ENCODE peak calls at places on chromosomes 16 and 17, in five cellular contexts. M is NCI-H1417; J is EL; B is glutamatergic neuron; V is activated naive CD8-positive, alpha-beta T cell treated with anti-CD3 and anti-CD28 coated beads, Interleukin-2, amount 50 U/mL, for 16 hours. F is an unnamed sample.

GRCh38 chr17:40497704-40498103 is 3.7 kb downstream of the TNS4 start:
- DNase-seq in B (no peak), V (no peak), M (no peak), J (peak; percentile 70), F (no peak)

GRCh38 chr16:69448470-69449193 is 24.2 kb downstream of the CYB5B start:
- DNase-seq in B (no peak), J (peak; percentile 38), M (no peak), V (no peak), F (peak; percentile 75)

GRCh38 chr16:89721644-89722391 is 481 bp downstream of the ZNF276 start:
- DNase-seq in V (peak; percentile 57), M (no peak), B (peak; percentile 58), J (peak; percentile 54), F (peak; percentile 50)

GRCh38 chr16:89201467-89202377 is 1.4 kb upstream of the SLC22A31 start:
- DNase-seq in V (peak; percentile 51), M (peak; percentile 80), B (peak; percentile 94), J (peak; percentile 55), F (peak; percentile 36)

GRCh38 chr17:77783991-77784820 is 174.3 kb upstream of the TNRC6C start:
- DNase-seq in B (no peak), M (peak; percentile 35), V (peak; percentile 13), J (no peak), F (no peak)

GRCh38 chr17:37446027-37446426 is 39.3 kb downstream of the TADA2A start:
- DNase-seq in M (no peak), B (no peak), J (no peak), V (no peak), F (no peak)

GRCh38 chr16:79651363-79651762 is 50.8 kb upstream of the MAF start:
- DNase-seq in M (no peak), V (no peak), J (peak; percentile 33), B (no peak), F (peak; percentile 58)

GRCh38 chr16:75138636-75139035 is 9.7 kb upstream of the ZFP1 start:
- DNase-seq in V (no peak), J (peak; percentile 32), B (no peak), M (no peak), F (peak; percentile 15)

GRCh38 chr17:12342609-12343248 is 322.1 kb downstream of the MAP2K4 start:
- DNase-seq in J (peak; percentile 30), M (no peak), B (peak; percentile 42), V (no peak), F (peak; percentile 34)

GRCh38 chr17:81031571-81032550 is 3.1 kb upstream of the BAIAP2 start:
- DNase-seq in B (no peak), J (no peak), V (no peak), M (no peak), F (no peak)

GRCh38 chr16:73057369-73058210 is 9.7 kb upstream of the ZFHX3 start:
- DNase-seq in J (peak; percentile 41), V (no peak), M (peak; percentile 8), B (peak; percentile 51), F (no peak)

F was measured in amniotic epithelial cell.